ENCODE peak calls at places on chromosome 10, in six cellular contexts. F is stimulated activated CD8-positive, alpha-beta memory T cell treated with anti-CD3 and anti-CD28 coated beads, Interleukin-4, amount 100 ng/mL, for 4 hours; B is HuH-7; C is nephron progenitor cell; Q is NCI-H1105 treated with DMSO at 0.1 percent for 48 hours; L is naive thymus-derived CD8-positive, alpha-beta T cell. E is an unnamed sample.

GRCh38 chr10:133133471-133134231 is 26.4 kb upstream of the KNDC1 start:
- DNase-seq in F (no peak), B (no peak), C (no peak), Q (no peak), L (no peak), E (no peak)

GRCh38 chr10:21174670-21175495 is 277.8 kb upstream of the NEBL start:
- DNase-seq in F (no peak), B (no peak), C (no peak), Q (peak), L (no peak), E (no peak)

GRCh38 chr10:43218206-43218950 is 48.5 kb downstream of the RASGEF1A start:
- DNase-seq in F (no peak), B (no peak), C (no peak), Q (no peak), L (no peak), E (peak)

GRCh38 chr10:97540669-97541500 is 31.7 kb upstream of the ANKRD2 start:
- DNase-seq in F (no peak), B (no peak), C (no peak), Q (no peak), L (no peak), E (no peak)

GRCh38 chr10:66622050-66622449 is 303.8 kb upstream of the LRRTM3 start:
- DNase-seq in F (no peak), B (no peak), C (no peak), Q (no peak), L (no peak), E (no peak)

GRCh38 chr10:42795701-42796100 is 13.1 kb downstream of the BMS1 start:
- DNase-seq in F (no peak), B (no peak), C (no peak), Q (no peak), L (no peak), E (no peak)

GRCh38 chr10:70367195-70367796 is 15.1 kb downstream of the LRRC20 start:
- DNase-seq in F (no peak), B (no peak), C (no peak), Q (no peak), L (no peak), E (no peak)

GRCh38 chr10:68666280-68666760 is 54.7 kb upstream of the CCAR1 start:
- DNase-seq in F (no peak), B (no peak), C (no peak), Q (no peak), L (no peak), E (no peak)

GRCh38 chr10:71472912-71473311 is 76.2 kb downstream of the CDH23 start:
- DNase-seq in F (no peak), B (no peak), C (no peak), Q (no peak), L (no peak), E (peak)

GRCh38 chr10:14570800-14571199 is 203.9 kb downstream of the FAM107B start:
- DNase-seq in F (no peak), B (no peak), C (no peak), Q (no peak), L (peak), E (no peak)

GRCh38 chr10:44960098-44960480 is 487 bp downstream of the RASSF4 start:
- DNase-seq in F (no peak), B (no peak), C (no peak), Q (no peak), L (no peak), E (no peak)

E was measured in NCI-H69.